ENCODE peak calls at places on chromosomes 12 and 14, in nine cellular contexts. One of them, this sample, is unnamed.

GRCh38 chr12:51328587-51328986 is 4.6 kb upstream of the BIN2 start:
- DNase-seq in cardiac fibroblast: no peak
- DNase-seq in AG09319: no peak
- DNase-seq in right lobe of liver: no peak
- DNase-seq in stomach: no peak
- DNase-seq in left ventricle myocardium inferior: no peak
- DNase-seq in mesothelial cell of epicardium: no peak
- DNase-seq in endothelial cell: no peak
- DNase-seq in left lung: no peak
- DNase-seq in this sample: no peak

GRCh38 chr12:3661028-3661427 is 91.9 kb downstream of the CRACR2A start:
- DNase-seq in stomach: no peak
- DNase-seq in endothelial cell: no peak
- DNase-seq in cardiac fibroblast: no peak
- DNase-seq in AG09319: no peak
- DNase-seq in left ventricle myocardium inferior: no peak
- DNase-seq in right lobe of liver: no peak
- DNase-seq in mesothelial cell of epicardium: no peak
- DNase-seq in left lung: no peak
- DNase-seq in this sample: no peak

GRCh38 chr12:54439521-54440255 is 20.6 kb upstream of the ITGA5 start:
- DNase-seq in left ventricle myocardium inferior: no peak
- DNase-seq in left lung: no peak
- DNase-seq in stomach: no peak
- DNase-seq in AG09319: no peak
- DNase-seq in cardiac fibroblast: peak; percentile 88
- DNase-seq in mesothelial cell of epicardium: no peak
- DNase-seq in endothelial cell: no peak
- DNase-seq in right lobe of liver: no peak
- DNase-seq in this sample: peak; percentile 72

GRCh38 chr14:54225457-54225856 is 171.3 kb upstream of the CDKN3 start:
- DNase-seq in stomach: peak; percentile 76
- DNase-seq in cardiac fibroblast: no peak
- DNase-seq in left ventricle myocardium inferior: no peak
- DNase-seq in AG09319: no peak
- DNase-seq in mesothelial cell of epicardium: no peak
- DNase-seq in endothelial cell: no peak
- DNase-seq in left lung: no peak
- DNase-seq in right lobe of liver: no peak
- DNase-seq in this sample: no peak

GRCh38 chr14:99774526-99775307 is 18.5 kb upstream of the EML1 start:
- DNase-seq in right lobe of liver: no peak
- DNase-seq in left ventricle myocardium inferior: peak; percentile 56
- DNase-seq in cardiac fibroblast: peak; percentile 60
- DNase-seq in mesothelial cell of epicardium: no peak
- DNase-seq in stomach: peak; percentile 36
- DNase-seq in AG09319: no peak
- DNase-seq in left lung: no peak
- DNase-seq in endothelial cell: no peak
- DNase-seq in this sample: no peak

GRCh38 chr12:110107369-110108281 is 16.5 kb upstream of the IFT81 start:
- DNase-seq in endothelial cell: no peak
- DNase-seq in cardiac fibroblast: peak; percentile 95
- DNase-seq in left ventricle myocardium inferior: peak; percentile 20
- DNase-seq in AG09319: peak; percentile 77
- DNase-seq in left lung: no peak
- DNase-seq in mesothelial cell of epicardium: no peak
- DNase-seq in right lobe of liver: no peak
- DNase-seq in stomach: no peak
- DNase-seq in this sample: no peak

GRCh38 chr12:88371416-88372183 is 208.7 kb downstream of the KITLG start:
- DNase-seq in AG09319: no peak
- DNase-seq in stomach: no peak
- DNase-seq in right lobe of liver: no peak
- DNase-seq in mesothelial cell of epicardium: no peak
- DNase-seq in endothelial cell: no peak
- DNase-seq in left lung: peak; percentile 20
- DNase-seq in cardiac fibroblast: peak; percentile 82
- DNase-seq in left ventricle myocardium inferior: no peak
- DNase-seq in this sample: no peak

GRCh38 chr12:13044859-13045384 is 741 bp downstream of the FAM234B start:
- DNase-seq in stomach: no peak
- DNase-seq in right lobe of liver: no peak
- DNase-seq in endothelial cell: no peak
- DNase-seq in AG09319: no peak
- DNase-seq in cardiac fibroblast: peak; percentile 14
- DNase-seq in mesothelial cell of epicardium: no peak
- DNase-seq in left lung: no peak
- DNase-seq in left ventricle myocardium inferior: no peak
- DNase-seq in this sample: no peak

DNA sequence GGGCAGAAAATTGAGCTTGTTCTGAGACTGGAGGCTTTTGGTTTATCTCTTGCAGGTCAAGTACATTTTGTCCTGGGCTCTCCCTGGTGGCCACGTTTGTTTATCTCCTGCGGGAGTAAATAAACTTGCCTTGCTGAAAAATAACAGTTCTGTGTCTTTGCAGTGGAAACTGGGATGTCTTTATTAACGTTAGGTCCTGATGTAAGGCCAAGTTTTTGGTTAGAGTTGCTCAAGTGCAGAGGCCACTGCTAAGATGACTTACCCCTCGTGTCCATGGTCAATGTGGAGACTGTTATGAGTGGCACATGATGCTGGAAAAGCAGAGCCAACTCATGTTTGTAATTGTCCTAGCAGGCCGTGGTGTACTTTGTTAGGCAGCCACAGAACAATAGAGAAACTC is 3.8 kb downstream of the PTPN11 start:
- DNase-seq in mesothelial cell of epicardium: no peak
- DNase-seq in endothelial cell: no peak
- DNase-seq in right lobe of liver: no peak
- DNase-seq in stomach: no peak
- DNase-seq in cardiac fibroblast: peak; percentile 49
- DNase-seq in AG09319: no peak
- DNase-seq in left ventricle myocardium inferior: no peak
- DNase-seq in left lung: no peak
- DNase-seq in this sample: no peak
- TF ChIP-seq CTCF in mesothelial cell of epicardium: no peak
- TF ChIP-seq CTCF in endothelial cell: no peak
- TF ChIP-seq CTCF in right lobe of liver: no peak
- TF ChIP-seq CTCF in stomach: no peak
- TF ChIP-seq CTCF in cardiac fibroblast: no peak
- TF ChIP-seq CTCF in AG09319: no peak
- TF ChIP-seq CTCF in left ventricle myocardium inferior: no peak
- TF ChIP-seq CTCF in left lung: no peak
- TF ChIP-seq CTCF in this sample: no peak

GRCh38 chr12:56599041-56599440 is 31.1 kb downstream of the BAZ2A start:
- DNase-seq in AG09319: no peak
- DNase-seq in cardiac fibroblast: no peak
- DNase-seq in stomach: no peak
- DNase-seq in right lobe of liver: no peak
- DNase-seq in mesothelial cell of epicardium: no peak
- DNase-seq in endothelial cell: no peak
- DNase-seq in left lung: no peak
- DNase-seq in left ventricle myocardium inferior: no peak
- DNase-seq in this sample: no peak

GRCh38 chr12:56599797-56600196 is 30.3 kb downstream of the BAZ2A start:
- DNase-seq in endothelial cell: no peak
- DNase-seq in AG09319: no peak
- DNase-seq in left ventricle myocardium inferior: no peak
- DNase-seq in cardiac fibroblast: no peak
- DNase-seq in mesothelial cell of epicardium: no peak
- DNase-seq in left lung: peak; percentile 78
- DNase-seq in right lobe of liver: no peak
- DNase-seq in stomach: no peak
- DNase-seq in this sample: no peak

GRCh38 chr12:56600753-56601152 is 29.4 kb downstream of the BAZ2A start:
- DNase-seq in stomach: no peak
- DNase-seq in AG09319: no peak
- DNase-seq in right lobe of liver: no peak
- DNase-seq in endothelial cell: no peak
- DNase-seq in left ventricle myocardium inferior: no peak
- DNase-seq in mesothelial cell of epicardium: no peak
- DNase-seq in left lung: no peak
- DNase-seq in cardiac fibroblast: no peak
- DNase-seq in this sample: no peak

GRCh38 chr12:56602239-56602638 is 27.9 kb downstream of the BAZ2A start:
- DNase-seq in stomach: no peak
- DNase-seq in right lobe of liver: no peak
- DNase-seq in cardiac fibroblast: no peak
- DNase-seq in left ventricle myocardium inferior: no peak
- DNase-seq in endothelial cell: no peak
- DNase-seq in mesothelial cell of epicardium: no peak
- DNase-seq in AG09319: no peak
- DNase-seq in left lung: no peak
- DNase-seq in this sample: no peak

GRCh38 chr12:56601503-56601902 is 28.6 kb downstream of the BAZ2A start:
- DNase-seq in mesothelial cell of epicardium: no peak
- DNase-seq in left ventricle myocardium inferior: no peak
- DNase-seq in AG09319: no peak
- DNase-seq in endothelial cell: peak; percentile 28
- DNase-seq in stomach: no peak
- DNase-seq in left lung: no peak
- DNase-seq in cardiac fibroblast: no peak
- DNase-seq in right lobe of liver: no peak
- DNase-seq in this sample: peak; percentile 51
- TF ChIP-seq CTCF in mesothelial cell of epicardium: no peak
- TF ChIP-seq CTCF in left ventricle myocardium inferior: no peak
- TF ChIP-seq CTCF in AG09319: no peak
- TF ChIP-seq CTCF in endothelial cell: no peak
- TF ChIP-seq CTCF in stomach: no peak
- TF ChIP-seq CTCF in left lung: no peak
- TF ChIP-seq CTCF in cardiac fibroblast: peak; percentile 30
- TF ChIP-seq CTCF in right lobe of liver: peak; percentile 15
- TF ChIP-seq CTCF in this sample: no peak

DNA sequence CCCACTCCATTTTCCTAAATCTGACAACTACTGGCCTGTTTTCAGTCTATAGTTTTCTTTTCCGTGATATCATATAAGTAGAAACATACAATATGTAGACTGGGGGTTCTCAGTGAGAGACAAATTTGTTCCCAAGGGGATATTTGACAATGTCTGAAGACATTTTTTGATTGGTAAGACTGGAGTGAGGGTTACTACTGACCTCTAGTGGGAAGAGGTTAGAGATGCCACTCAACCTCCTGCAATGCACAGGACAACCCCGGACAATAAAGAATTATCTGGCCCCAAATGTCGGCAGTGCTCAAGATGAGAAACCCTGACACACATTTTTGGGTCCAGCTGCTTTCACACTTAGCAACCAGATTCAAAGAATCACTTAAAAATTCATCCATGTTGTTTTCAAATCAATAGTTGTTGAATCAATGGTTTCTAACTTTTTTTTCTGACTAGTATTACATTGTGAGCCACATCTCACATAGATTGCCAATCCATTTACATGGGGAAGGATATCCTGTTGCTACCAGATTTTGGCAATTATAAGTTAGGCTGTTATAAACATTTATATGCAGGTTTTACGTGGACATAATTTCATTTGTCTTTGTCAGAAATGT is 307.1 kb downstream of the RPL10L start:
- DNase-seq in endothelial cell: peak; percentile 31
- DNase-seq in left lung: no peak
- DNase-seq in right lobe of liver: no peak
- DNase-seq in stomach: no peak
- DNase-seq in cardiac fibroblast: peak; percentile 28
- DNase-seq in mesothelial cell of epicardium: no peak
- DNase-seq in left ventricle myocardium inferior: no peak
- DNase-seq in AG09319: no peak
- DNase-seq in this sample: no peak
- TF ChIP-seq CTCF in endothelial cell: peak; percentile 56
- TF ChIP-seq CTCF in left lung: peak; percentile 35
- TF ChIP-seq CTCF in right lobe of liver: peak; percentile 49
- TF ChIP-seq CTCF in stomach: no peak
- TF ChIP-seq CTCF in cardiac fibroblast: peak; percentile 36
- TF ChIP-seq CTCF in mesothelial cell of epicardium: no peak
- TF ChIP-seq CTCF in left ventricle myocardium inferior: no peak
- TF ChIP-seq CTCF in AG09319: no peak
- TF ChIP-seq CTCF in this sample: peak; percentile 44

GRCh38 chr14:32013083-32013482 is 64.0 kb upstream of the ARHGAP5 start:
- DNase-seq in mesothelial cell of epicardium: no peak
- DNase-seq in right lobe of liver: no peak
- DNase-seq in left ventricle myocardium inferior: no peak
- DNase-seq in left lung: no peak
- DNase-seq in AG09319: no peak
- DNase-seq in cardiac fibroblast: no peak
- DNase-seq in stomach: no peak
- DNase-seq in endothelial cell: no peak
- DNase-seq in this sample: no peak
- TF ChIP-seq CTCF in mesothelial cell of epicardium: peak; percentile 17
- TF ChIP-seq CTCF in right lobe of liver: no peak
- TF ChIP-seq CTCF in left ventricle myocardium inferior: no peak
- TF ChIP-seq CTCF in left lung: no peak
- TF ChIP-seq CTCF in AG09319: no peak
- TF ChIP-seq CTCF in cardiac fibroblast: no peak
- TF ChIP-seq CTCF in stomach: no peak
- TF ChIP-seq CTCF in endothelial cell: no peak
- TF ChIP-seq CTCF in this sample: no peak

GRCh38 chr12:121893901-121894540 is 5.4 kb downstream of the PSMD9 start:
- DNase-seq in right lobe of liver: no peak
- DNase-seq in left ventricle myocardium inferior: no peak
- DNase-seq in left lung: no peak
- DNase-seq in AG09319: no peak
- DNase-seq in cardiac fibroblast: peak; percentile 73
- DNase-seq in endothelial cell: no peak
- DNase-seq in mesothelial cell of epicardium: no peak
- DNase-seq in stomach: peak; percentile 40
- DNase-seq in this sample: no peak
- TF ChIP-seq CTCF in right lobe of liver: no peak
- TF ChIP-seq CTCF in left ventricle myocardium inferior: no peak
- TF ChIP-seq CTCF in left lung: no peak
- TF ChIP-seq CTCF in AG09319: no peak
- TF ChIP-seq CTCF in cardiac fibroblast: no peak
- TF ChIP-seq CTCF in endothelial cell: no peak
- TF ChIP-seq CTCF in mesothelial cell of epicardium: no peak
- TF ChIP-seq CTCF in stomach: no peak
- TF ChIP-seq CTCF in this sample: no peak

DNA sequence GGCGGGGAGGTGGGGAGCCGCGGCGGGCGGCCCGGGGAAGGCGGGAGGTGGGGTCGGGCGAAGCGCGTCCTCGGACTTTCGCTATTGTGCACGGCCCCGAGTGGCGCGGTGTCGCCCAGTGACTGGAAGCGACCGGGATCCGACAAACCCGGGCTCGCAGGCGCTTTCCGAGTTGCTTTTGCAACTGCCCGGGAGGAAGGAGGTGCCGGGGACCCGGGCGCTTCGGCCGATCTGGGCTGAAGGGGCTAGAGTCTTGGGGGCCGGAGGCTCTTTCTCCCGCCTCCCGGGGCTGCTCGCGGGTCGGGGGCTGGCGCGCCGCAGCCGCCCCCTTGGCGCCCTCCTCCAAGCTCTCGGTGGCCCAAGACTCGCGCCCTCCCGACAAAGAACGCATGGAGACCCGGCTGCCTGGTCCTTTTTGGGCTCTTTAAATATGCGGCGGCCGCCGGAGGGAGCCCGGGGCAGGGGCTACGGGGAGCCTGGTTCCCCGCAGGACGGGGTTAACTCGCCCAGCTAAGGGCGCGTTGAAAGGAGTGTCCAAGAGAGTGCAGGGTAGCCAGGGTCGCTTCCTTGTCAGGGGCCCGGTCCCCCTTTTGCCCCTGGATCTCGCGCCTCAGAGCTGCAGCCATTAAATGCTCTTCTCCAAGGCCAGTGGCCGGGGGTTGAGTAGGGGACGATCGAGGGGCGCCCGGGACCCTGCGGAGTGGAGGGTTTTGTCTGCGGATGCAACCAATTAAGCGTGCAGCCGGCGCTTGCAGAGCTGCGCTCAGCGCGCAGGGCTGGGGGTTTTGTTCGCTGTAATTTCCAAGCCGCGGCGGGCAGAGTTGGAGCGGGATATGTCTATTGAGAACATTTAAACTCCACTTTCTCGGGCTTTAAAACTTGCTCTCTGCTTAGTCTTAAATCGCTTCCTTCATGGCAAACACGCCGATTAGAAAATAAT is 1.6 kb downstream of the HMGA2 start:
- DNase-seq in left lung: peak; percentile 82
- DNase-seq in right lobe of liver: peak; percentile 63
- DNase-seq in endothelial cell: peak; percentile 60
- DNase-seq in cardiac fibroblast: peak; percentile 42
- DNase-seq in stomach: peak; percentile 45
- DNase-seq in AG09319: no peak
- DNase-seq in left ventricle myocardium inferior: no peak
- DNase-seq in mesothelial cell of epicardium: peak; percentile 32
- DNase-seq in this sample: peak; percentile 63
- TF ChIP-seq CTCF in left lung: no peak
- TF ChIP-seq CTCF in right lobe of liver: no peak
- TF ChIP-seq CTCF in endothelial cell: no peak
- TF ChIP-seq CTCF in cardiac fibroblast: no peak
- TF ChIP-seq CTCF in stomach: no peak
- TF ChIP-seq CTCF in AG09319: no peak
- TF ChIP-seq CTCF in left ventricle myocardium inferior: no peak
- TF ChIP-seq CTCF in mesothelial cell of epicardium: no peak
- TF ChIP-seq CTCF in this sample: no peak